ENCODE peak calls at places on chromosomes 7 and 10, in ten cellular contexts. D is pancreas, R is upper lobe of left lung, G is ascending aorta, J is neural progenitor cell, N is upper lobe of right lung, E is GM23338, C is psoas muscle, H is cardiac muscle cell, U is right lobe of liver. K is an unnamed sample.

GRCh38 chr10:70293169-70293813 is 9.5 kb upstream of the NPFFR1 start:
- DNase-seq in D (no peak), R (no peak), G (no peak), J (no peak), N (no peak), E (no peak), C (no peak), H (peak), U (no peak), K (no peak)

GRCh38 chr7:33645096-33645495 is 260.2 kb upstream of the BMPER start:
- DNase-seq in D (no peak), R (no peak), G (no peak), J (no peak), N (no peak), E (no peak), C (no peak), H (no peak), U (no peak), K (no peak)

GRCh38 chr7:43694399-43694748 is 34.9 kb downstream of the COA1 start:
- DNase-seq in D (no peak), R (no peak), G (no peak), J (no peak), N (no peak), E (no peak), C (no peak), H (peak), U (no peak), K (no peak)

GRCh38 chr10:31635415-31636065 is 293.1 kb downstream of the ARHGAP12 start:
- DNase-seq in D (no peak), R (no peak), G (no peak), J (no peak), N (no peak), E (no peak), C (no peak), H (no peak), U (no peak), K (no peak)

GRCh38 chr10:58023341-58024073 is 244.2 kb downstream of the IPMK start:
- DNase-seq in D (no peak), R (no peak), G (no peak), J (no peak), N (no peak), E (no peak), C (no peak), H (peak), U (no peak), K (no peak)

GRCh38 chr7:66055321-66055956 is 20.2 kb upstream of the ASL start:
- DNase-seq in D (no peak), R (no peak), G (no peak), J (no peak), N (no peak), E (no peak), C (no peak), H (peak), U (no peak), K (no peak)

GRCh38 chr7:127252380-127252718 is 392 bp downstream of the GRM8 start:
- DNase-seq in D (no peak), R (no peak), G (no peak), J (peak), N (no peak), E (peak), C (no peak), H (no peak), U (no peak), K (no peak)

GRCh38 chr7:105769951-105770628 is 106.3 kb downstream of the ATXN7L1 start:
- DNase-seq in D (no peak), R (no peak), G (no peak), J (no peak), N (no peak), E (no peak), C (no peak), H (no peak), U (no peak), K (no peak)

GRCh38 chr7:132392713-132393112 is 183.6 kb downstream of the PLXNA4 start:
- DNase-seq in D (no peak), R (peak), G (no peak), J (no peak), N (no peak), E (no peak), C (no peak), H (no peak), U (no peak), K (no peak)

GRCh38 chr10:127998517-127999144 is 91.7 kb downstream of the PTPRE start:
- DNase-seq in D (no peak), R (no peak), G (no peak), J (no peak), N (peak), E (no peak), C (no peak), H (no peak), U (no peak), K (peak)

GRCh38 chr7:36455646-36456045 is 66.0 kb downstream of the ANLN start:
- DNase-seq in D (no peak), R (no peak), G (no peak), J (no peak), N (no peak), E (no peak), C (no peak), H (no peak), U (no peak), K (no peak)

GRCh38 chr7:100895701-100895955 is at the start of gene ACHE:
- DNase-seq in D (no peak), R (peak), G (no peak), J (no peak), N (no peak), E (peak), C (no peak), H (no peak), U (no peak), K (no peak)

GRCh38 chr7:22094413-22095304 is 149.0 kb upstream of the CDCA7L start:
- DNase-seq in D (no peak), R (no peak), G (no peak), J (no peak), N (no peak), E (peak), C (no peak), H (peak), U (no peak), K (peak)

GRCh38 chr7:125061776-125062397 is 132.3 kb upstream of the POT1 start:
- DNase-seq in D (no peak), R (no peak), G (no peak), J (peak), N (no peak), E (no peak), C (no peak), H (peak), U (no peak), K (no peak)

GRCh38 chr10:68106656-68107055 is 2.6 kb upstream of the MYPN start:
- DNase-seq in D (no peak), R (no peak), G (no peak), J (no peak), N (no peak), E (no peak), C (no peak), H (peak), U (no peak), K (no peak)
- H3K27ac ChIP-seq in D (no peak), R (no peak), G (no peak), J (no peak), N (no peak), E (no peak), C (peak), H (no peak), U (no peak), K (no peak)

DNA sequence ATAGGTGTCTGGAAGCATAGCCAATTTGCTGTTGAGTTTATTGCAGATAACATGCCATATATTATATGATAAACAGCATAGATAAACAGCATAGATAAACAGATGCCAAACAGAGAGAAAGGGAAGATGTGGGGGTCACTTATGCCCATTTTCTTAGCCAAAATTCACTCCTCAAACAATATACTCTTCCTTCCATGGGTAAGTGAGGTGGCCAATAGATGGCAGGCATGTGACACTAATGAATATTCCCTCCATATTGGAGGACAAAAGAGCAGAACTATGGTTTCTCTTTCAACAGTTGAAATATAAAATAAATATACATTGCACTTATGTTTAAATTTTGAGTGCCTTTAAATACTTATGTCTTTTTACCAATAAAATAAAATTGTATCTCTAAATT is 1212.8 kb downstream of the REEP3 start:
- DNase-seq in D (no peak), R (no peak), G (no peak), J (peak), N (no peak), E (peak), C (no peak), H (peak), U (no peak), K (no peak)
- TF ChIP-seq CTCF in D (no peak), R (no peak), G (no peak), J (peak), N (peak), E (peak), C (no peak), H (peak), U (peak), K (no peak)

DNA sequence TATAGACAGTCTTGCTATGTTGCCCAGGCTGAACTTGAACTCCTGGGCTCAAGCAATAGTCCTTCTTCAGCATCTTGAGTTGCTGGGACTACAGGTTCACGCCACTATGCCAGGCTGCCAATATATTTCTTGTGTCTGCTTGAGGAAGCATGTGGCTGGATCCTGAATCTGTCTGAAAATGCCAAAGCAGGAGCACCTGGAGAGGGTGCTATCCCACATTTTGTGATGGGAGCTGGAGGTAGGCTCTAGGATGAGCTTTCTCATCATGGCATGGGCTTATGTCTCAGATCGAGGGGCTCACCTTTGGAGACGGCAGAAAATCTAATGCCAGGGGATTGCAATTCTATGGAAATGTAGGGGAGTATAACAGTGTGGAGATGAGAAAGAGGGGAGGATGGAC is 744.2 kb downstream of the GRID1 start:
- DNase-seq in D (no peak), R (no peak), G (no peak), J (no peak), N (no peak), E (no peak), C (no peak), H (no peak), U (no peak), K (no peak)
- H3K27ac ChIP-seq in D (no peak), R (no peak), G (no peak), J (no peak), N (no peak), E (no peak), C (no peak), H (no peak), U (no peak), K (no peak)

GRCh38 chr10:73998623-73999622 is 1.0 kb downstream of the VCL start:
- DNase-seq in D (peak), R (peak), G (peak), J (peak), N (peak), E (peak), C (peak), H (peak), U (peak), K (peak)
- TF ChIP-seq CTCF in D (no peak), R (peak), G (peak), J (peak), N (peak), E (peak), C (peak), H (peak), U (peak), K (no peak)

GRCh38 chr10:44961231-44961571 is 1.6 kb downstream of the RASSF4 start:
- DNase-seq in D (no peak), R (no peak), G (no peak), J (no peak), N (no peak), E (no peak), C (no peak), H (no peak), U (peak), K (peak)
- H3K27ac ChIP-seq in D (no peak), R (peak), G (no peak), J (no peak), N (peak), E (no peak), C (peak), H (peak), U (peak), K (peak)